ENCODE peak calls at places on chromosomes 1 and 21, in eight cellular contexts. T is activated CD8-positive, alpha-beta memory T cell treated with anti-CD3 and anti-CD28 coated beads for 24 hours; V is choroid plexus epithelial cell; M is chondrocyte; S is ovary; X is GM13977; I is mucosa of descending colon; G is fibroblast of lung. A is an unnamed sample.

GRCh38 chr1:113946112-113946511 is 17.0 kb downstream of the HIPK1 start:
- DNase-seq in T (no peak), V (no peak), M (no peak), S (no peak), X (no peak), I (no peak), G (no peak), A (no peak)

GRCh38 chr1:201554789-201555592 is 16.1 kb downstream of the NAV1 start:
- DNase-seq in T (no peak), V (no peak), M (no peak), S (no peak), X (no peak), I (no peak), G (no peak), A (no peak)

GRCh38 chr1:173416034-173416433 is 61.1 kb upstream of the PRDX6 start:
- DNase-seq in T (no peak), V (no peak), M (no peak), S (no peak), X (no peak), I (no peak), G (no peak), A (no peak)

GRCh38 chr1:22709891-22710687 is 550 bp upstream of the EPHB2 start:
- DNase-seq in T (peak), V (peak), M (no peak), S (peak), X (peak), I (peak), G (peak), A (no peak)

GRCh38 chr1:229452956-229453801 is 19.3 kb upstream of the ACTA1 start:
- DNase-seq in T (no peak), V (peak), M (no peak), S (no peak), X (no peak), I (no peak), G (peak), A (no peak)

GRCh38 chr1:37714689-37715088 is 22.4 kb downstream of the CDCA8 start:
- DNase-seq in T (no peak), V (no peak), M (no peak), S (no peak), X (no peak), I (no peak), G (no peak), A (no peak)

GRCh38 chr21:21200939-21201610 is 202.9 kb downstream of the NCAM2 start:
- DNase-seq in T (no peak), V (peak), M (no peak), S (no peak), X (no peak), I (no peak), G (peak), A (no peak)

GRCh38 chr1:86704972-86705632 is 726 bp downstream of the SH3GLB1 start:
- DNase-seq in T (no peak), V (peak), M (peak), S (peak), X (peak), I (peak), G (peak), A (peak)

GRCh38 chr1:76256289-76257223 is 182.0 kb downstream of the ST6GALNAC3 start:
- DNase-seq in T (no peak), V (peak), M (no peak), S (no peak), X (no peak), I (no peak), G (no peak), A (no peak)

A was measured in vagina.